ENCODE peak calls at places on chromosomes 5 and 9, in seven cellular contexts. B is cardiac muscle cell; P is GM23248; O is Peyer's patch; Z is mesendoderm; I is lung; C is effector memory CD4-positive, alpha-beta T cell. L is an unnamed sample.
A peak's percentile ranks its signal among the peaks of the same experiment; 100 is the strongest.

GRCh38 chr9:121781143-121781542 is 129.7 kb downstream of the DAB2IP start:
- DNase-seq in B (no peak), P (no peak), O (no peak), Z (no peak), I (no peak), C (no peak), L (no peak)

GRCh38 chr9:35487066-35487465 is 2.8 kb upstream of the RUSC2 start:
- DNase-seq in B (no peak), P (peak; percentile 69), O (no peak), Z (no peak), I (no peak), C (no peak), L (no peak)

GRCh38 chr9:96663506-96664120 is 8.5 kb upstream of the PRXL2C start:
- DNase-seq in B (peak; percentile 49), P (no peak), O (no peak), Z (no peak), I (no peak), C (no peak), L (no peak)

GRCh38 chr9:138007566-138008080 is 130.0 kb downstream of the CACNA1B start:
- DNase-seq in B (no peak), P (no peak), O (peak; percentile 22), Z (no peak), I (peak; percentile 25), C (no peak), L (no peak)

GRCh38 chr9:16639644-16640043 is 230.8 kb downstream of the BNC2 start:
- DNase-seq in B (no peak), P (no peak), O (no peak), Z (no peak), I (no peak), C (no peak), L (no peak)

GRCh38 chr9:135085830-135086546 is 1.5 kb upstream of the OLFM1 start:
- DNase-seq in B (peak; percentile 69), P (peak; percentile 86), O (peak; percentile 74), Z (peak; percentile 87), I (peak; percentile 82), C (no peak), L (peak; percentile 83)

GRCh38 chr9:72635197-72635596 is 113.8 kb downstream of the TMC1 start:
- DNase-seq in B (peak; percentile 3), P (peak; percentile 12), O (no peak), Z (peak; percentile 81), I (no peak), C (no peak), L (no peak)

GRCh38 chr9:122218070-122218884 is 10.5 kb downstream of the LHX6 start:
- DNase-seq in B (peak; percentile 16), P (peak; percentile 46), O (no peak), Z (no peak), I (no peak), C (no peak), L (no peak)

GRCh38 chr9:36407122-36407723 is 7.2 kb upstream of the RNF38 start:
- DNase-seq in B (peak; percentile 67), P (peak; percentile 75), O (peak; percentile 87), Z (peak; percentile 72), I (peak; percentile 51), C (peak; percentile 54), L (peak; percentile 52)

GRCh38 chr5:15499528-15500325 is at the start of gene FBXL7:
- DNase-seq in B (peak; percentile 87), P (peak; percentile 94), O (peak; percentile 62), Z (peak; percentile 88), I (peak; percentile 74), C (no peak), L (peak; percentile 66)

DNA sequence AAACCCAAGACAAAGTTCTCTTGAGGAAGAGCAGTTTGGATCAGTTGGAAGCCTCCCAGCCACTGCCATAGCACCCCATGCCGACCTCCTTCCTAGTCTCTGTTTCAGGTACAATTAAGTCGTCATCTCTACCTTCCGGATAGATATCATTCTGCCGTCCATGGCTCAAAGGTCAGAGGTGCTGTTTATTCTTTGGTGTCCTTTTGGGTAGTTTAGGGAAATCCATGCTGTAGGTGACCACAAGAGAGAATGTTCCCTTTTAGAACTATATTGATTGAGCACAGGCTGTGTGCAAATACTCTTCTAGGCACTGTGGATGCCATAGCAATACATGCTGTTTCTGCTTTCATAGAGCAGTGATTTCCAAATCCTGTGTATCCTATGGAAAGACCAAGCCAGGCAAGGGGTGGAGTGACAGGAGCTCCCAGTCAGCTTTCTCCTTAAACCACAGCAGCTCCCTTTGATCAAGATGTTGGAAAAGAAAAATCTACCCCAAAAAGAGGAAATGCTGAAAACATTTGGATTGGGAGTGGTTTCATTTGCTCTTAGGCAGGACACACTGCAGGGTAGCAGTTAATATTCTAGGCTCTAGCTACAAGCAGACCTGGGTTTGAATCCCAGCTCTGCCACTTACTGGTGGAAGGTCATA is 127.9 kb downstream of the PALM2AKAP2 start:
- DNase-seq in B (peak; percentile 33), P (no peak), O (no peak), Z (no peak), I (no peak), C (no peak), L (no peak)
- H3K27ac ChIP-seq in B (no peak overlapping the region), P (no peak overlapping the region), O (peak overlapping the region; percentile 41), Z (no peak overlapping the region), I (peak overlapping the region; percentile 83), C (no peak overlapping the region), L (no peak overlapping the region)

DNA sequence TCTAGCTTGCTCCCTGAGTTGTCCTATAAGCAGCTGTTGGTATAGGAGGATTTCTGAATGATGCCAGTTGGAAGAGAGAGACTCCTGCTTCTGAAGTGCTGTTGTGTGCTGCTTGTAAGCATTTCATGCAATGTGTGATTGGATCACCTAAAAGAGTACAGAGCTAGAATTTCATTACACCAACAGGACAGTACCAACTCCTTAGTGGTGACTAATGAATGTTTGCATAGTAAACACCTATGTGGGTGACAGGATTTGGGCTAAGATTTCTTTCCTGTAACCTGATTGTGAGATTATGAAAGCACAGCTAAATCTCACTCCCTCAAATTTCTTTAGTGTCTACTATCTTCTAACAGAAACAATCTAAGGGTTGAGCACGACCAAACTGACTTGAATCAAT is 67.0 kb downstream of the GCNT1 start:
- DNase-seq in B (no peak), P (peak; percentile 17), O (no peak), Z (no peak), I (no peak), C (no peak), L (no peak)
- H3K4me3 ChIP-seq in B (no peak overlapping the region), P (no peak overlapping the region), O (no peak overlapping the region), Z (no peak overlapping the region), I (no peak overlapping the region), C (no peak overlapping the region), L (no peak overlapping the region)

GRCh38 chr9:125549465-125550215 is 157.4 kb downstream of the MAPKAP1 start:
- DNase-seq in B (peak; percentile 30), P (peak; percentile 79), O (no peak), Z (no peak), I (peak; percentile 48), C (no peak), L (no peak)

GRCh38 chr9:125550216-125550614 is 156.8 kb downstream of the MAPKAP1 start:
- DNase-seq in B (peak; percentile 43), P (peak; percentile 44), O (no peak), Z (no peak), I (no peak), C (no peak), L (no peak)

GRCh38 chr9:125547383-125547782 is 159.6 kb downstream of the MAPKAP1 start:
- DNase-seq in B (no peak), P (no peak), O (no peak), Z (no peak), I (no peak), C (no peak), L (no peak)

GRCh38 chr9:125550633-125551032 is 156.4 kb downstream of the MAPKAP1 start:
- DNase-seq in B (no peak), P (no peak), O (no peak), Z (no peak), I (no peak), C (no peak), L (no peak)

DNA sequence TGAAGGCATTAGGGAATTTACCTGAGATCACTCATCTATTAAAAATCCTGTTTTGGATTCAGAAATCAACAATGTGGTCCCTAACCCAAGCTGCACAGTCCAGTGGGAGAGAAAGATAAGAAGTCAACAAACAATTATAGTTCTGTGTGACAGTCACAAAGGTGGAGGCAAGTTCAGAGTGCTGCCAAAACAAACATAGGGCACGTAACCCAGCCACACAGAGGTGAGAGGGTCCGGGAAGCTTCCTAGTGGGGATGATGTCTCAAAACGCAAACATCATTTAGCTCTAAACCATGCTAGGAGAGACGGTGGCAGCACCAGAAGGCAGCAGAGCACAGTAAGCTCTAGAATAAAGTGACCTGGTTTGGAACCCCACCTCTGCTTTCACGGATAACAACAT is 158.9 kb downstream of the MAPKAP1 start:
- DNase-seq in B (no peak), P (no peak), O (no peak), Z (no peak), I (no peak), C (no peak), L (no peak)
- H3K27ac ChIP-seq in B (no peak overlapping the region), P (no peak overlapping the region), O (no peak overlapping the region), Z (no peak overlapping the region), I (peak overlapping the region; percentile 59), C (no peak overlapping the region), L (no peak overlapping the region)

GRCh38 chr5:132210944-132211343 is 16.7 kb downstream of the P4HA2 start:
- DNase-seq in B (no peak), P (no peak), O (peak; percentile 2), Z (no peak), I (no peak), C (no peak), L (no peak)

GRCh38 chr5:132206782-132207181 is 20.9 kb downstream of the P4HA2 start:
- DNase-seq in B (no peak), P (no peak), O (no peak), Z (no peak), I (no peak), C (no peak), L (no peak)

GRCh38 chr5:132209901-132210545 is 17.6 kb downstream of the P4HA2 start:
- DNase-seq in B (no peak), P (no peak), O (no peak), Z (no peak), I (no peak), C (no peak), L (peak; percentile 8)

GRCh38 chr5:132207783-132208182 is 19.9 kb downstream of the P4HA2 start:
- DNase-seq in B (no peak), P (no peak), O (no peak), Z (peak; percentile 18), I (no peak), C (no peak), L (no peak)

GRCh38 chr5:132209131-132209530 is 18.5 kb downstream of the P4HA2 start:
- DNase-seq in B (peak; percentile 32), P (no peak), O (no peak), Z (no peak), I (no peak), C (no peak), L (no peak)
- H3K4me3 ChIP-seq in B (no peak overlapping the region), P (no peak overlapping the region), O (no peak overlapping the region), Z (no peak overlapping the region), I (no peak overlapping the region), C (no peak overlapping the region), L (no peak overlapping the region)